ENCODE peak calls at places on chromosome 19, in seven cellular contexts. E is SK-N-SH, I is OCI-LY7, H is PC-3, U is MM.1S, Z is hepatocyte, Q is HCT116. C is an unnamed sample. For H3K9me2, the result is how much of the 10 kb centered on the place peaks cover.

GRCh38 chr19:47729799-47730520 is 15.4 kb upstream of the NOP53 start:
- DNase-seq in E (peak), I (no peak), H (peak), U (no peak), Z (peak), Q (no peak), C (peak)

GRCh38 chr19:10977773-10978155 is 16.9 kb downstream of the SMARCA4 start:
- DNase-seq in E (no peak), I (peak), H (no peak), U (no peak), Z (no peak), Q (no peak), C (no peak)

GRCh38 chr19:53945441-53945840 is 17.3 kb upstream of the CACNG8 start:
- DNase-seq in E (peak), I (no peak), H (peak), U (no peak), Z (no peak), Q (peak), C (peak)

GRCh38 chr19:47110521-47111080 is 3.0 kb downstream of the ZC3H4 start:
- DNase-seq in E (no peak), I (peak), H (peak), U (no peak), Z (no peak), Q (no peak), C (peak)

GRCh38 chr19:55857974-55858373 is 21.6 kb downstream of the NLRP4 start:
- DNase-seq in E (no peak), I (no peak), H (no peak), U (no peak), Z (no peak), Q (no peak), C (no peak)

GRCh38 chr19:48833977-48834376 is 2.3 kb downstream of the HSD17B14 start:
- DNase-seq in E (no peak), I (no peak), H (no peak), U (no peak), Z (no peak), Q (no peak), C (no peak)

GRCh38 chr19:19109601-19110000 is 28.7 kb downstream of the TMEM161A start:
- DNase-seq in E (no peak), I (no peak), H (no peak), U (no peak), Z (no peak), Q (no peak), C (peak)

GRCh38 chr19:8614455-8614854 is 3.9 kb upstream of the ADAMTS10 start:
- DNase-seq in E (no peak), I (no peak), H (no peak), U (no peak), Z (no peak), Q (no peak), C (no peak)

GRCh38 chr19:10655457-10656312 is 1.5 kb downstream of the ILF3 start:
- DNase-seq in E (peak), I (peak), H (peak), U (no peak), Z (peak), Q (no peak), C (peak)

GRCh38 chr19:2529473-2529918 is 53.6 kb downstream of the GADD45B start:
- DNase-seq in E (no peak), I (no peak), H (peak), U (no peak), Z (peak), Q (peak), C (peak)

GRCh38 chr19:12496480-12496879 is 11.9 kb upstream of the ZNF709 start:
- DNase-seq in E (no peak), I (no peak), H (no peak), U (no peak), Z (no peak), Q (no peak), C (no peak)

GRCh38 chr19:11378319-11379189 is 4.1 kb downstream of the SWSAP1 start:
- DNase-seq in E (peak), I (peak), H (peak), U (no peak), Z (peak), Q (no peak), C (peak)

DNA sequence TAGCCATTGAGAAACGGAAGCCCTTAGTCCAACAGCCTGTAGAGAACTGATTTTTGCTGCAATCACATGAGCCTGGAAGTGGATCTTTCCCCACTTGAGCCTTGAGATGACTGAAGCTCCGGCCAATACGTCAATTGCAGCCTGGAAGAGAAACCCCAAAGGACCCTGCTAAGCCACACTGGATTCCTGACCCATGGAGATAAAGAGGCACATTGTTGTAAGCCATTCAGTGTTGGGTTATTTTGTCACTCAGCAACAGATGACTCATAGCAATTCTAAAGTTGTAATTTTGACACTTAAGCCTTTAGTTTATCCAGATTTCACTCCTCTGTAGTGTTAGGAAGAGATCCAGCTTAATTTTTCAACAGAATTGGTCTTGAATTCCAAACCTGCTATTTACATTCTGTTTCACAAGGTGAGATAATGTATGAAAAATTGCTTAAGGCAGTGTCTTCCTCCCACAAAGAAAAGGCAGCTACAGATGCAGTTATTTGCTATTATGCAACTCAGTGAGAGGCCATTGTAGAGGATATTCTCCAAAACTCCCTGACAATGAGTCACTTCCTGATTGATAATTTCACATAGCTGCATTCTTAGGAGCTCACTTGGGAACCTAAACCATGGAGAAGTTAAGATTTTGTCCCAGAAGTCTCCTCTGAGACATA is 59.4 kb upstream of the TSHZ3 start:
- DNase-seq in E (no peak), I (no peak), H (peak), U (no peak), Z (peak), Q (no peak), C (peak)
- H3K9me2 ChIP-seq in E (under half), I (under half), H (under half), U (under half), Z (under half), Q (under half), C (under half)

GRCh38 chr19:695350-695949 is at the start of gene PRSS57:
- DNase-seq in E (no peak), I (no peak), H (no peak), U (no peak), Z (no peak), Q (no peak), C (no peak)
- H3K4me2 ChIP-seq in E (no peak), I (no peak), H (no peak), U (no peak), Z (no peak), Q (no peak), C (no peak)

GRCh38 chr19:17112271-17112670 is 36.7 kb downstream of the MYO9B start:
- DNase-seq in E (no peak), I (no peak), H (no peak), U (no peak), Z (no peak), Q (no peak), C (no peak)

GRCh38 chr19:17109300-17109699 is 33.7 kb downstream of the MYO9B start:
- DNase-seq in E (no peak), I (no peak), H (no peak), U (no peak), Z (no peak), Q (no peak), C (no peak)

GRCh38 chr19:17111766-17112165 is 36.2 kb downstream of the MYO9B start:
- DNase-seq in E (no peak), I (no peak), H (no peak), U (no peak), Z (no peak), Q (no peak), C (no peak)

GRCh38 chr19:17109962-17110598 is 34.5 kb downstream of the MYO9B start:
- DNase-seq in E (no peak), I (no peak), H (no peak), U (no peak), Z (no peak), Q (no peak), C (no peak)

DNA sequence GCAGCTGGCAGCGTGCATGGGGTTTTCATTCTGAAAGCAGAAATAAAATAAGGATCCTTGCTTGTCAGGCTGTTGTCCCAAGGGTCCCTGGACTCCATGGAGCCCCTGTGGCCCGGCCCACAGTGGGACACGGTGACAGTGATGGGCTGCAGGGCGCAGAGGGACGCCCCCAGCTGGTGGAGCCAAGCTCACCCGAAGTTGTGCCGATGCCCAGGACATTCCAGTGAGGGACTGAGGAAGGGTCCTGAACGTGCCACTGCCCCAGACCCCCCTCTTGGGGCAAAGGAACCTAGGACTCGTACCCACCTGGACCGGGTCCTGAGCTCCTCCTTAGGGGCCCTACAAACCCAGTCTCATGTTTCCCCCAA is 35.0 kb downstream of the MYO9B start:
- DNase-seq in E (no peak), I (no peak), H (no peak), U (no peak), Z (no peak), Q (no peak), C (no peak)
- H3K9me2 ChIP-seq in E (under half), I (under half), H (under half), U (under half), Z (under half), Q (under half), C (under half)

GRCh38 chr19:6652214-6653094 is 17.5 kb downstream of the TNFSF14 start:
- DNase-seq in E (no peak), I (no peak), H (no peak), U (no peak), Z (no peak), Q (no peak), C (no peak)

GRCh38 chr19:6649189-6649588 is 20.8 kb downstream of the TNFSF14 start:
- DNase-seq in E (no peak), I (no peak), H (no peak), U (no peak), Z (no peak), Q (no peak), C (no peak)

DNA sequence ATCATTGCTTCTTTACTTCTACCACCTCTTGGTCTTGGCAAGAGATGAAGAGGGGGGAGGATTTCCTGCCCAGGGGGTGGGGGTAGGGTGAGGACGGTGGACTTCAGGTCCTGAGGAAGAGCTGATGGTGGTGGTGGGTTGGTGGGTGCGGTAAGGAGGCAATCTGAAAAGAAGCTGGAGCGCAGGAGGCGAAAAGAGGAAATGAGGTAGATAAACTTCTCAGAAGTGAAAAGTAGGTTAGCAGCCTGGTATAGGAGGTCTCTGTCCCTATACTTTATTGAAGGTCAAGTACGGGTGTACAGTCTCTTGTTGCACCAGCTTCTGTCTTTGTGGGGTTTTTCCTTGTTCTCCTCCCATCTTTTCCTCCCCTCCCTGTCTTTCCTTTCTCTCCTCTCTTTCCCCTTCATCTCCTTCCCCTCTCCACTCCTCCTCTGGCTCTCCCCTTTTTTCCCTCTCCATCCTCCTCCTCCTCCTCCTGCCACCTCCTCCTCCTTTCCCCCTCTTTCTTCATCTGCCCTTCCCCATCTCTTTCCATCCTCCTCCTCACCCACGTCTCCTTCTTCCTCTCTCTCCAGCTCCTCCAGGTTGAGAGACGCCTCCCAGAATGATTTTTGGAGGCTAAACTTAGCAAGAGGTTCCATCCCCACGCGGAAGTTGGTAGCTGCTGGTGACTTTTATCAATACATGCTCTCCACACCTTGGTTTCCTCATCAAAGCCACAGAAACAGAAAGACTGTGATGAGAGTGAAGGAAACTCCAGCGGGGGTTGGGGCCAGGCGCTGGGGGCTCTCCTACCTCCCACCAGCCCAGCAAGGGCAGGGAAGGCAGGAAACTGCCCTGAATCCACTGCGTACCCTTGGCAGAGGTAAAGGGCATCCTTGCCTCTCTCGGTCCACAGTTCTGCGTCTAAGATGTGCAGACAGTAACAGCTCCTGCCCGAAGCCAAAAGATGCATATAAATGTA is 15.3 kb downstream of the TNFSF14 start:
- DNase-seq in E (no peak), I (peak), H (no peak), U (no peak), Z (no peak), Q (no peak), C (no peak)
- H3K4me2 ChIP-seq in E (no peak), I (no peak), H (no peak), U (no peak), Z (no peak), Q (no peak), C (no peak)

DNA sequence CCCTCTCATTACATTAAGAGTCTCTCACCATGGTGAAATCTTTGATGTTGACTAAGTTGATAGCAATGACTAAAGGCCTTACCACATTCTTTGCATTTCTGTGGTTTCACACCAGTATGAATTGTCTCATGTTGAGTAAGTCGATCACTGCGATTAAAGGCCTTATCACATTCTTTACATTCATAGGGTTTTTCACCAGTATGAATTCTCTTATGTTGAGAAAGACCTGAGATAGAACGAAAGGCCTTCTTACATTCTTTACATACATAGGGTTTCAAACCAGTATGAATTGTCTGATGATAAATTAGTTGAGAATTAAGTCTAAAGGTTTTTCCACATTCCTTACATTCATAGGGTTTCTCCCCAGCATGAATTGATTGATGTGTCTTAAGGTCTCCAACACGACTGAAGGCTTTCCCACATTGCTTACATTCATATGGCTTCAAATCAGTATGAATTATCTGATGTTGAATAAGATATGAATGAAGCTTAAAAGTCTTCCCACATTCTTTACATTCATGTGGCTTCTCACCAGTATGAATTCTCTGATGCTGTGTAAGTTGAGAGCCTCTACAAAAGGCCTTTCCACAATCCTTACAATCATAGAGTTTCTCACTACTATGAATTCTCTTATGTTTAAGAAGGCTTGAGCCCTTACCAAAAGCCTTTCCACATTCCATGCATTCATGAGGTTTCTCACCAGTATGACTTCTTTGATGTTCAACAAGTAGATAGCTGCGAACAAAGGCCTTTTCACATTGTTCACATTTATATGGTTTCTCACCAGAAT is 45.6 kb downstream of the ZNF283 start:
- DNase-seq in E (no peak), I (no peak), H (peak), U (no peak), Z (no peak), Q (peak), C (no peak)
- H3K9me2 ChIP-seq in E (under half), I (under half), H (under half), U (under half), Z (under half), Q (under half), C (under half)

GRCh38 chr19:38402967-38403674 is at the start of gene FAM98C:
- DNase-seq in E (peak), I (peak), H (peak), U (peak), Z (peak), Q (peak), C (peak)

GRCh38 chr19:38400361-38400760 is 2.5 kb upstream of the FAM98C start:
- DNase-seq in E (no peak), I (no peak), H (no peak), U (no peak), Z (no peak), Q (no peak), C (no peak)

GRCh38 chr19:38401148-38401547 is 1.7 kb upstream of the FAM98C start:
- DNase-seq in E (no peak), I (no peak), H (peak), U (no peak), Z (no peak), Q (no peak), C (peak)

GRCh38 chr19:38404858-38405257 is 2.0 kb downstream of the FAM98C start:
- DNase-seq in E (no peak), I (no peak), H (no peak), U (no peak), Z (no peak), Q (no peak), C (no peak)

DNA sequence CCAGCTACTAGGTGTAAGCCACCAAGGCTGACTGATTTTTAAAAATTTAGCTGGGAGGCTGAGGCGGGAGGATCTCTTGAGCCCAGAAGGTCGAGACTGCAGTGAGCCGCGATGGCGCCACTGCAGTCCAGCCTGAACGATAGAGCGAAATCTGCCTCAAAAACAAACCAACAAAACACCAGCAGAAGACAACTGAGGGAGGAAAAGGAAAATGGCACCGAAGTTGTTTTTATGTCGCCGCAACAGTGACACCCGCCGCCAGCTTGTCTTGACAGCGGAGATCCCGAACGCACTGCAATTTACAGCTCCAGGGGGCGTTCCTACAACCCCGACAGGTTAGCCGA is 298 bp upstream of the FAM98C start:
- DNase-seq in E (no peak), I (no peak), H (no peak), U (no peak), Z (no peak), Q (no peak), C (no peak)
- H3K4me2 ChIP-seq in E (peak), I (peak), H (peak), U (peak), Z (peak), Q (peak), C (peak)

DNA sequence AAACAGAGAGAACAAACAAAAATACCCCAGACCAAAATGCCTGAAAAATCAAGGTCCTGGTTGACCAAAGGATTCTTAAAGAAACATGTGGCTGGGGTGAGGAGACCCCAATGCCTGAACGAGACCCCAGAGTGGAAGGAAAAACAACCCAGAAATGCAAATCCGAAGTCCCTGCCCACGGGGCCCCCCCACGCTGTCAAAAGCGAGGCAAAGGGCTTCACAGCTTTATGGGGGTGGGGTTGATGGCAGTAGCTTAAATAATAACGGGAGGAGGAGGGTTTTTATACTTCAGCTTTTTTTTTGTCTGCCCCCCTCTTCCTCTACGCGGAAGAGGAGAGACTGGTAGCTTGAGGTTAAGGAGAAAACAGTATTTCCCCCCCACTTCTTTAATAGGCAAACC is 18.3 kb downstream of the QPCTL start:
- DNase-seq in E (no peak), I (peak), H (no peak), U (no peak), Z (no peak), Q (no peak), C (no peak)
- H3K9me2 ChIP-seq in E (under half), I (under half), H (under half), U (under half), Z (under half), Q (under half), C (under half)

DNA sequence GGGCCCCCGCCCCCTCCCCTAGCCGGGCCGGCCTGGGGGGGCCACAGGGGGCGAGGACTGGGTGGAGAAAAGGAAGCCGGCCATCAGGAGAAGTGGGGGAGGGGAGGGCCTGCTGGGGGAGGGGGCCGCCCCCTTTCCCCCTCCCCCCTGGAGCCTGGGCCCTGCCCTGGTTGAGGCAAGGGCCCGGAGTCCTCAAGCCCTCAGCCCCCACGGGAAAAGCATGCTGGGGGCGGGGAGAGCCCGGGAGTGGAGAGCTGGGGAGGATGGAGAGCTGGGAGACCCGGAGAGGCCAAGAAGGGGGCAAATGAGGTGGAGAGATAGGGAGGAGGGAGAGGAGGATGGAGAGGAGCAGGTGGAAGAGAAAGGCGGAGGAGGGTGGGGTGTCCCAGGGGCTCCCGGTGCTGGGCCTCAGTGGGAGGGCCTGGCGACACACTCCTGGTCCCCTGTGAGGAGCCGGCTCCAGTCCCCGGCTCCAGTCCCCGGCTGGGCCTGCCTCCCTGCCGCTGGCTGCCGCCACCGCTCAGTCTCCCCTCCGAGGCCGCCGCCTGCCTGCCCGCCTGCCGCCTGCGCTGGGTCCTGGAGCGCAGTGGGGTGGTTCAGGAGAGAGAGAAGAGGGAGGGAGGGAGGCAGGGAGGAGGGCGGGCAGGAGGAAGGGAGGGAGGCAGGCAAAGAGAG is at the start of gene GRIK5:
- DNase-seq in E (peak), I (no peak), H (no peak), U (no peak), Z (peak), Q (no peak), C (peak)
- H3K4me2 ChIP-seq in E (no peak), I (no peak), H (no peak), U (no peak), Z (peak), Q (no peak), C (no peak)

C was measured in GM23248.